ENCODE peak calls at places on chromosomes 2 and 18, in five cellular contexts. O is H1, C is IMR-90, J is neuronal stem cell, Q is trophoblast cell. V is an unnamed sample.

GRCh38 chr18:32470136-32470712 is 458 bp downstream of the GAREM1 start:
- DNase-seq in O (peak), C (peak), J (peak), Q (peak), V (peak)

GRCh38 chr2:199055336-199055735 is 402.4 kb downstream of the SATB2 start:
- DNase-seq in O (no peak), C (peak), J (no peak), Q (no peak), V (no peak)

GRCh38 chr2:57558312-57558711 is 488.3 kb upstream of the VRK2 start:
- DNase-seq in O (no peak), C (no peak), J (no peak), Q (no peak), V (no peak)

GRCh38 chr2:54725343-54726099 is 2.1 kb downstream of the EML6 start:
- DNase-seq in O (no peak), C (no peak), J (no peak), Q (no peak), V (no peak)

GRCh38 chr2:127191331-127192219 is 28.5 kb downstream of the CYP27C1 start:
- DNase-seq in O (no peak), C (no peak), J (no peak), Q (no peak), V (no peak)

GRCh38 chr2:100978582-100979051 is 23.5 kb upstream of the RPL31 start:
- DNase-seq in O (no peak), C (peak), J (no peak), Q (no peak), V (no peak)

GRCh38 chr2:96754317-96754716 is 6.4 kb upstream of the CNNM4 start:
- DNase-seq in O (no peak), C (no peak), J (no peak), Q (peak), V (no peak)

GRCh38 chr18:24964213-24964612 is 387.8 kb downstream of the ZNF521 start:
- DNase-seq in O (no peak), C (no peak), J (no peak), Q (no peak), V (peak)

GRCh38 chr18:51911582-51911981 is 428.4 kb upstream of the DCC start:
- DNase-seq in O (no peak), C (no peak), J (no peak), Q (no peak), V (no peak)

GRCh38 chr2:3633089-3633981 is 24.7 kb upstream of the ALLC start:
- DNase-seq in O (peak), C (peak), J (no peak), Q (no peak), V (peak)

GRCh38 chr2:168717790-168718502 is 84.5 kb upstream of the NOSTRIN start:
- DNase-seq in O (no peak), C (no peak), J (no peak), Q (peak), V (no peak)

GRCh38 chr2:219384872-219385271 is 2.8 kb downstream of the DNPEP start:
- DNase-seq in O (no peak), C (no peak), J (no peak), Q (no peak), V (no peak)

GRCh38 chr2:159032580-159032979 is 64.1 kb downstream of the TANC1 start:
- DNase-seq in O (no peak), C (no peak), J (no peak), Q (no peak), V (no peak)

GRCh38 chr2:241965931-241966412 is 96.4 kb downstream of the RTP5 start:
- DNase-seq in O (no peak), C (peak), J (peak), Q (peak), V (peak)

GRCh38 chr2:236014408-236015131 is 153.6 kb downstream of the GBX2 start:
- DNase-seq in O (no peak), C (no peak), J (no peak), Q (no peak), V (peak)

GRCh38 chr2:240450532-240451107 is 15.2 kb downstream of the GPC1 start:
- DNase-seq in O (no peak), C (no peak), J (no peak), Q (no peak), V (no peak)

GRCh38 chr18:28158083-28158581 is 18.8 kb downstream of the CDH2 start:
- DNase-seq in O (no peak), C (peak), J (no peak), Q (no peak), V (no peak)

GRCh38 chr18:50973367-50974126 is 5.7 kb downstream of the ELAC1 start:
- DNase-seq in O (no peak), C (peak), J (no peak), Q (peak), V (no peak)

GRCh38 chr18:7090771-7091170 is 26.8 kb downstream of the LAMA1 start:
- DNase-seq in O (no peak), C (peak), J (no peak), Q (no peak), V (no peak)

GRCh38 chr2:149401007-149401406 is 70.6 kb downstream of the LYPD6 start:
- DNase-seq in O (no peak), C (peak), J (no peak), Q (no peak), V (no peak)

GRCh38 chr2:23510471-23510870 is 125.5 kb downstream of the KLHL29 start:
- DNase-seq in O (no peak), C (no peak), J (no peak), Q (no peak), V (no peak)

GRCh38 chr2:149703281-149703680 is 115.7 kb upstream of the MMADHC start:
- DNase-seq in O (no peak), C (peak), J (no peak), Q (no peak), V (no peak)

GRCh38 chr2:102618452-102619413 is 620 bp upstream of the SLC9A2 start:
- DNase-seq in O (peak), C (no peak), J (peak), Q (peak), V (peak)

DNA sequence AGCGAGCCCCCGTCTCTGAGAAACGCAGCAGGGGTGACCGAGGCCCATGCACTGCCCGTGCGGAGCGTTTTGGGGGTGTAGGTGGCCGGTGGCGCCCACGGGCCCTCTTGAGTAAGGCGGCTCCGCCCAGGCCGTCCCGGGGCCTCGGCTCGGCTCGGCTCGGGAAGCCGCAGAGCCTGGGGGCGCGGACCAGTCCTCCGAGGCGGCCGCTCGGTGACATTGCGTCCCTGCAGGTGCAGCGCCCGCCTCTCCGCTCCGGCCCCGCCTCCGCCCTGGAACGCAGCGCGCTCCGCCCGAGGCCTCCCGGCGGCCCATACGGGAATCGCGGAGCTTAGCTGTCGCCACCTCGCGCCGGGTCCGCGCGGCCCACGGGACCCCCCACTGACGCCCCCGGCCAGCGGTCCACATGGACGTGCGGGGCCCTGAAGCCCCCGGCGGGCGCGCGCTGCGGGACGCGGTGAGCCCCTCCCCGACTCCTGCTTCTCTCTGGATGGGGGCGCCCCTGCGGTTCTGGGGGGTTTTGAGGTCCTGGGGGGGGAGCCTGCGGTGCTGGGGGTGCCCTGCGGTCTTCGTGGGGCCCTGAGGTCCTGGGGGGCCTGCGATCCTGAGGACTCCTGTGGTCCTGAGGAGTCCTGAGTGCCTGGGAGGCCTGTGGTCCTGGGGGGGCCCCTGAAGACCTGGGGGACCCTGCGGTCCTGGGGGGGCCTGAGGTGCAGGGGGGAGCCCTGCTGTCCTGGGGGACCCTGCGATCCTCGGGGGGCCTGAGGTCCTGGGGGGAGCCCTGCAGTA is at the start of gene HSBP1L1:
- DNase-seq in O (peak), C (no peak), J (peak), Q (peak), V (peak)
- H2AK5ac ChIP-seq in O (peak), C (peak), J (peak), Q (peak), V (no peak)

GRCh38 chr2:20661028-20661980 is 5.6 kb upstream of the GDF7 start:
- DNase-seq in O (peak), C (peak), J (peak), Q (peak), V (peak)
- H2AK5ac ChIP-seq in O (no peak), C (no peak), J (no peak), Q (no peak), V (no peak)

GRCh38 chr2:70084973-70085710 is 2.1 kb upstream of the PCBP1 start:
- DNase-seq in O (peak), C (no peak), J (no peak), Q (no peak), V (peak)
- H2AK5ac ChIP-seq in O (peak), C (peak), J (peak), Q (no peak), V (peak)

DNA sequence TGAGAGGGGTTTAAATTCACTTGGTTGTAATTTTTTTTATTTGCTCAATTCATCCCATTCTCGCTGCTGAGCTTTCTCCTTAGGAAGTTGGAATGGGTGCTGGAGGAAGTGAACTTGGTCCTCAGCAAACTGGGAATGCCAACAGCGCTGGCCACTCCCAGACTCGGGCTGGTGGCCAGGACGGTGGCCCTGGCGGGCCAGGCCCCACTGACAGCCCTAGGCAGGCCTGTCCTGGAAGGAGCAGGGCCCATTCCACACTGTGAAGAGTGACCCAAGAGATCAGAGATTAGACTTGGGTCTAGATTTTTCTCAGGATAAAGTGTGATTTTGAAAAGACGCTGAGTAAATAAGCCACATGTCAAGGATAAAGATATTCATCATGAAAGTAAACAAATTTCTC is 132.7 kb downstream of the HDAC4 start:
- DNase-seq in O (no peak), C (no peak), J (no peak), Q (peak), V (no peak)
- H2AK5ac ChIP-seq in O (no peak), C (peak), J (no peak), Q (no peak), V (no peak)

GRCh38 chr2:69081001-69081400 is 68.0 kb downstream of the ANTXR1 start:
- DNase-seq in O (no peak), C (no peak), J (no peak), Q (peak), V (no peak)

GRCh38 chr2:69084492-69084891 is 71.5 kb downstream of the ANTXR1 start:
- DNase-seq in O (no peak), C (no peak), J (no peak), Q (no peak), V (no peak)

GRCh38 chr2:69081757-69082156 is 68.8 kb downstream of the ANTXR1 start:
- DNase-seq in O (no peak), C (no peak), J (no peak), Q (no peak), V (no peak)

GRCh38 chr2:69082430-69082997 is 69.5 kb downstream of the ANTXR1 start:
- DNase-seq in O (no peak), C (peak), J (no peak), Q (peak), V (no peak)

DNA sequence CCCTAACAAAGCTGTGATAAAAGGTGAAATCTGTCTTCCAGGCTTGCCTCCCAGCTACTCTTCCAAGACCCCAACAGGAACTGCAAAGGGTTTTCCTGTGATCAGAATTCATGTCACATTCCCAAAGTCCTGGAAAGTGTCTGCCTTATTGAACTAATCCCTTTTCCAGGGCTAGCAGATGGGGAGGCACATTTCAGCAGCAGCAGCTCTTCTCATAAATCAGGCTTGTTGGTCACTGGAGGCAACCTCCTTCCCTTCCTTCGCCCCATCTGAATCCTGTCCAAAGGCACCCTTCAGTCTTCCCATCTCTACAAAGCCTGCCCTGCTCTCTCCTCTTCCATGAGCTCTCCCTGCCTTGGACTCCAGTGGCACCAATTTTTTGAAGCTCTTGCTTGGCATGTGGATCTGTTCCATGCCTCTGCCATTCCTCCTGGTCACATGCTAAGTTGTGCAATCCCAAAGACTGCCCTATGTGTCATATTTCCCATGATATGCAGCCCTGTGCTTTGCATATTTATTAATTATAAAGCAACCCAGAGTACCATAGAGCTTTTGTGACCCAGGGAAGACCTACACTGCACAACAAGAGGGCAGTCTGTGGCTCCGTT is 70.3 kb downstream of the ANTXR1 start:
- DNase-seq in O (no peak), C (peak), J (no peak), Q (peak), V (no peak)
- H2AK5ac ChIP-seq in O (no peak), C (peak), J (no peak), Q (no peak), V (no peak)